ENCODE peak calls at places on chromosomes 16 and 17, in ten cellular contexts. One of them, this sample, is unnamed.

GRCh38 chr16:67241008-67241900 is 6.0 kb downstream of the FHOD1 start:
- DNase-seq in stimulated activated CD4-positive, alpha-beta T cell treated with anti-CD3 and anti-CD28 coated beads, Interleukin-2, amount 100 ng/mL, for 24 hours: no peak
- DNase-seq in KG1: no peak
- DNase-seq in EL: peak
- DNase-seq in activated T-helper 1 cell treated with anti-CD3 and anti-CD28 coated beads, Interleukin-2, amount 50 U/mL, for 16 hours: no peak
- DNase-seq in AG08395: peak
- DNase-seq in activated gamma-delta T cell treated with anti-CD3 and anti-CD28 coated beads, Interleukin-2, amount 50 U/mL, for 16 hours: no peak
- DNase-seq in HuH-7: no peak
- DNase-seq in HEK293T: no peak
- DNase-seq in HS-27A: no peak
- DNase-seq in this sample: no peak

GRCh38 chr16:46884513-46885293 is 541 bp downstream of the GPT2 start:
- DNase-seq in stimulated activated CD4-positive, alpha-beta T cell treated with anti-CD3 and anti-CD28 coated beads, Interleukin-2, amount 100 ng/mL, for 24 hours: peak
- DNase-seq in KG1: no peak
- DNase-seq in EL: no peak
- DNase-seq in activated T-helper 1 cell treated with anti-CD3 and anti-CD28 coated beads, Interleukin-2, amount 50 U/mL, for 16 hours: no peak
- DNase-seq in AG08395: no peak
- DNase-seq in activated gamma-delta T cell treated with anti-CD3 and anti-CD28 coated beads, Interleukin-2, amount 50 U/mL, for 16 hours: no peak
- DNase-seq in HuH-7: no peak
- DNase-seq in HEK293T: peak
- DNase-seq in HS-27A: no peak
- DNase-seq in this sample: no peak

GRCh38 chr16:52545157-52545543 is 1.8 kb downstream of the TOX3 start:
- DNase-seq in stimulated activated CD4-positive, alpha-beta T cell treated with anti-CD3 and anti-CD28 coated beads, Interleukin-2, amount 100 ng/mL, for 24 hours: no peak
- DNase-seq in KG1: no peak
- DNase-seq in EL: no peak
- DNase-seq in activated T-helper 1 cell treated with anti-CD3 and anti-CD28 coated beads, Interleukin-2, amount 50 U/mL, for 16 hours: no peak
- DNase-seq in AG08395: no peak
- DNase-seq in activated gamma-delta T cell treated with anti-CD3 and anti-CD28 coated beads, Interleukin-2, amount 50 U/mL, for 16 hours: no peak
- DNase-seq in HuH-7: no peak
- DNase-seq in HEK293T: no peak
- DNase-seq in HS-27A: no peak
- DNase-seq in this sample: no peak

GRCh38 chr17:14918540-14918939 is 346.6 kb downstream of the PMP22 start:
- DNase-seq in stimulated activated CD4-positive, alpha-beta T cell treated with anti-CD3 and anti-CD28 coated beads, Interleukin-2, amount 100 ng/mL, for 24 hours: no peak
- DNase-seq in KG1: no peak
- DNase-seq in EL: peak
- DNase-seq in activated T-helper 1 cell treated with anti-CD3 and anti-CD28 coated beads, Interleukin-2, amount 50 U/mL, for 16 hours: no peak
- DNase-seq in AG08395: no peak
- DNase-seq in activated gamma-delta T cell treated with anti-CD3 and anti-CD28 coated beads, Interleukin-2, amount 50 U/mL, for 16 hours: no peak
- DNase-seq in HuH-7: no peak
- DNase-seq in HEK293T: no peak
- DNase-seq in HS-27A: peak
- DNase-seq in this sample: no peak

GRCh38 chr16:2039286-2040030 is 8.2 kb downstream of the NTHL1 start:
- DNase-seq in stimulated activated CD4-positive, alpha-beta T cell treated with anti-CD3 and anti-CD28 coated beads, Interleukin-2, amount 100 ng/mL, for 24 hours: no peak
- DNase-seq in KG1: no peak
- DNase-seq in EL: no peak
- DNase-seq in activated T-helper 1 cell treated with anti-CD3 and anti-CD28 coated beads, Interleukin-2, amount 50 U/mL, for 16 hours: no peak
- DNase-seq in AG08395: peak
- DNase-seq in activated gamma-delta T cell treated with anti-CD3 and anti-CD28 coated beads, Interleukin-2, amount 50 U/mL, for 16 hours: no peak
- DNase-seq in HuH-7: peak
- DNase-seq in HEK293T: no peak
- DNase-seq in HS-27A: no peak
- DNase-seq in this sample: no peak

GRCh38 chr16:54847207-54847606 is 83.5 kb upstream of the IRX5 start:
- DNase-seq in stimulated activated CD4-positive, alpha-beta T cell treated with anti-CD3 and anti-CD28 coated beads, Interleukin-2, amount 100 ng/mL, for 24 hours: no peak
- DNase-seq in KG1: no peak
- DNase-seq in EL: no peak
- DNase-seq in activated T-helper 1 cell treated with anti-CD3 and anti-CD28 coated beads, Interleukin-2, amount 50 U/mL, for 16 hours: no peak
- DNase-seq in AG08395: no peak
- DNase-seq in activated gamma-delta T cell treated with anti-CD3 and anti-CD28 coated beads, Interleukin-2, amount 50 U/mL, for 16 hours: no peak
- DNase-seq in HuH-7: no peak
- DNase-seq in HEK293T: no peak
- DNase-seq in HS-27A: no peak
- DNase-seq in this sample: no peak

GRCh38 chr16:5581428-5581827 is 483.8 kb upstream of the EEF2KMT start:
- DNase-seq in stimulated activated CD4-positive, alpha-beta T cell treated with anti-CD3 and anti-CD28 coated beads, Interleukin-2, amount 100 ng/mL, for 24 hours: no peak
- DNase-seq in KG1: no peak
- DNase-seq in EL: no peak
- DNase-seq in activated T-helper 1 cell treated with anti-CD3 and anti-CD28 coated beads, Interleukin-2, amount 50 U/mL, for 16 hours: no peak
- DNase-seq in AG08395: no peak
- DNase-seq in activated gamma-delta T cell treated with anti-CD3 and anti-CD28 coated beads, Interleukin-2, amount 50 U/mL, for 16 hours: no peak
- DNase-seq in HuH-7: no peak
- DNase-seq in HEK293T: no peak
- DNase-seq in HS-27A: no peak
- DNase-seq in this sample: no peak

GRCh38 chr16:194516-194915 is 14.3 kb downstream of the HBQ1 start:
- DNase-seq in stimulated activated CD4-positive, alpha-beta T cell treated with anti-CD3 and anti-CD28 coated beads, Interleukin-2, amount 100 ng/mL, for 24 hours: no peak
- DNase-seq in KG1: no peak
- DNase-seq in EL: no peak
- DNase-seq in activated T-helper 1 cell treated with anti-CD3 and anti-CD28 coated beads, Interleukin-2, amount 50 U/mL, for 16 hours: no peak
- DNase-seq in AG08395: no peak
- DNase-seq in activated gamma-delta T cell treated with anti-CD3 and anti-CD28 coated beads, Interleukin-2, amount 50 U/mL, for 16 hours: no peak
- DNase-seq in HuH-7: no peak
- DNase-seq in HEK293T: no peak
- DNase-seq in HS-27A: no peak
- DNase-seq in this sample: no peak

GRCh38 chr17:45640141-45640850 is 143.8 kb upstream of the CRHR1 start:
- DNase-seq in stimulated activated CD4-positive, alpha-beta T cell treated with anti-CD3 and anti-CD28 coated beads, Interleukin-2, amount 100 ng/mL, for 24 hours: peak
- DNase-seq in KG1: no peak
- DNase-seq in EL: peak
- DNase-seq in activated T-helper 1 cell treated with anti-CD3 and anti-CD28 coated beads, Interleukin-2, amount 50 U/mL, for 16 hours: peak
- DNase-seq in AG08395: peak
- DNase-seq in activated gamma-delta T cell treated with anti-CD3 and anti-CD28 coated beads, Interleukin-2, amount 50 U/mL, for 16 hours: peak
- DNase-seq in HuH-7: peak
- DNase-seq in HEK293T: peak
- DNase-seq in HS-27A: peak
- DNase-seq in this sample: peak

GRCh38 chr16:14682121-14682520 is 12.0 kb downstream of the PLA2G10 start:
- DNase-seq in stimulated activated CD4-positive, alpha-beta T cell treated with anti-CD3 and anti-CD28 coated beads, Interleukin-2, amount 100 ng/mL, for 24 hours: no peak
- DNase-seq in KG1: no peak
- DNase-seq in EL: no peak
- DNase-seq in activated T-helper 1 cell treated with anti-CD3 and anti-CD28 coated beads, Interleukin-2, amount 50 U/mL, for 16 hours: no peak
- DNase-seq in AG08395: no peak
- DNase-seq in activated gamma-delta T cell treated with anti-CD3 and anti-CD28 coated beads, Interleukin-2, amount 50 U/mL, for 16 hours: no peak
- DNase-seq in HuH-7: no peak
- DNase-seq in HEK293T: no peak
- DNase-seq in HS-27A: no peak
- DNase-seq in this sample: no peak

GRCh38 chr17:36937961-36938565 is 788 bp downstream of the LHX1 start:
- DNase-seq in stimulated activated CD4-positive, alpha-beta T cell treated with anti-CD3 and anti-CD28 coated beads, Interleukin-2, amount 100 ng/mL, for 24 hours: no peak
- DNase-seq in KG1: no peak
- DNase-seq in EL: no peak
- DNase-seq in activated T-helper 1 cell treated with anti-CD3 and anti-CD28 coated beads, Interleukin-2, amount 50 U/mL, for 16 hours: no peak
- DNase-seq in AG08395: no peak
- DNase-seq in activated gamma-delta T cell treated with anti-CD3 and anti-CD28 coated beads, Interleukin-2, amount 50 U/mL, for 16 hours: no peak
- DNase-seq in HuH-7: no peak
- DNase-seq in HEK293T: no peak
- DNase-seq in HS-27A: no peak
- DNase-seq in this sample: no peak

This sample was measured in activated CD8-positive, alpha-beta memory T cell treated with anti-CD3 and anti-CD28 coated beads, Interleukin-2, amount 50 U/mL, for 4 hours.